ENCODE peak calls at places on chromosomes 12 and 14, in five cellular contexts. S is tibial artery, T is epithelial cell of proximal tubule, L is lung, J is tibial nerve. M is an unnamed sample.

GRCh38 chr12:82507656-82508055 is 149.3 kb downstream of the METTL25 start:
- DNase-seq in S (no peak), T (no peak), L (no peak), J (no peak), M (no peak)

GRCh38 chr12:31204995-31205582 is 120.9 kb downstream of the SINHCAF start:
- DNase-seq in S (no peak), T (peak), L (no peak), J (no peak), M (no peak)

GRCh38 chr12:89244536-89244935 is 107.8 kb downstream of the DUSP6 start:
- DNase-seq in S (no peak), T (no peak), L (no peak), J (no peak), M (no peak)

GRCh38 chr14:92325835-92326234 is 2.9 kb downstream of the SLC24A4 start:
- DNase-seq in S (no peak), T (no peak), L (no peak), J (no peak), M (no peak)

GRCh38 chr12:92044435-92044834 is 101.2 kb downstream of the BTG1 start:
- DNase-seq in S (no peak), T (no peak), L (no peak), J (no peak), M (no peak)

GRCh38 chr12:65278576-65279386 is at the start of gene MSRB3:
- DNase-seq in S (peak), T (no peak), L (peak), J (peak), M (peak)

GRCh38 chr12:28996688-28997087 is 152.4 kb upstream of the FAR2 start:
- DNase-seq in S (no peak), T (no peak), L (no peak), J (no peak), M (no peak)

GRCh38 chr12:62637679-62638078 is 171.1 kb downstream of the MON2 start:
- DNase-seq in S (no peak), T (no peak), L (no peak), J (no peak), M (no peak)

GRCh38 chr14:104510216-104510615 is 69.3 kb upstream of the C14orf180 start:
- DNase-seq in S (no peak), T (no peak), L (no peak), J (no peak), M (no peak)

GRCh38 chr14:55245657-55246268 is 25.5 kb upstream of the FBXO34 start:
- DNase-seq in S (no peak), T (no peak), L (no peak), J (no peak), M (peak)

GRCh38 chr14:38210168-38210567 is 2.5 kb downstream of the SSTR1 start:
- DNase-seq in S (no peak), T (no peak), L (no peak), J (no peak), M (peak)

GRCh38 chr12:42679402-42679801 is 89.9 kb upstream of the PRICKLE1 start:
- DNase-seq in S (no peak), T (no peak), L (no peak), J (no peak), M (no peak)

GRCh38 chr14:77214216-77214615 is 32.6 kb downstream of the TMEM63C start:
- DNase-seq in S (no peak), T (no peak), L (no peak), J (no peak), M (no peak)

GRCh38 chr12:56616244-56616643 is 13.9 kb downstream of the BAZ2A start:
- DNase-seq in S (no peak), T (no peak), L (no peak), J (no peak), M (no peak)

GRCh38 chr14:48628870-48629269 is 953.5 kb upstream of the MDGA2 start:
- DNase-seq in S (no peak), T (no peak), L (no peak), J (no peak), M (no peak)

GRCh38 chr14:54650331-54651017 is 83.5 kb downstream of the SAMD4A start:
- DNase-seq in S (peak), T (peak), L (peak), J (peak), M (no peak)

GRCh38 chr12:94863286-94863685 is 140.2 kb downstream of the NDUFA12 start:
- DNase-seq in S (no peak), T (no peak), L (no peak), J (no peak), M (no peak)

GRCh38 chr12:77104281-77104680 is 38.9 kb upstream of the E2F7 start:
- DNase-seq in S (no peak), T (no peak), L (no peak), J (no peak), M (no peak)

GRCh38 chr12:100545092-100545491 is 28.4 kb upstream of the GAS2L3 start:
- DNase-seq in S (no peak), T (no peak), L (no peak), J (no peak), M (no peak)

GRCh38 chr14:25308244-25308643 is 258.3 kb upstream of the STXBP6 start:
- DNase-seq in S (no peak), T (no peak), L (no peak), J (no peak), M (no peak)

GRCh38 chr12:59972941-59973340 is 377.1 kb downstream of the SLC16A7 start:
- DNase-seq in S (no peak), T (no peak), L (no peak), J (no peak), M (no peak)

GRCh38 chr12:24230061-24230460 is 280.6 kb upstream of the SOX5 start:
- DNase-seq in S (no peak), T (no peak), L (no peak), J (no peak), M (no peak)

GRCh38 chr14:92922883-92923743 is at the start of gene CHGA:
- DNase-seq in S (no peak), T (no peak), L (peak), J (peak), M (peak)

GRCh38 chr12:52144512-52145227 is 47.1 kb downstream of the KRT80 start:
- DNase-seq in S (no peak), T (no peak), L (no peak), J (no peak), M (no peak)

GRCh38 chr12:76195920-76196319 is 111.4 kb upstream of the NAP1L1 start:
- DNase-seq in S (no peak), T (no peak), L (no peak), J (no peak), M (no peak)

GRCh38 chr14:70955543-70956480 is 48.6 kb downstream of the PCNX1 start:
- DNase-seq in S (no peak), T (no peak), L (no peak), J (no peak), M (no peak)

GRCh38 chr12:113232787-113233585 is 11.7 kb downstream of the TPCN1 start:
- DNase-seq in S (peak), T (no peak), L (no peak), J (no peak), M (no peak)

GRCh38 chr12:49338830-49339463 is 2.0 kb upstream of the C1QL4 start:
- DNase-seq in S (peak), T (no peak), L (no peak), J (no peak), M (no peak)

GRCh38 chr12:77973579-77973978 is 142.9 kb downstream of the NAV3 start:
- DNase-seq in S (no peak), T (no peak), L (no peak), J (no peak), M (no peak)

GRCh38 chr14:54083549-54084239 is 127.1 kb upstream of the BMP4 start:
- DNase-seq in S (no peak), T (no peak), L (no peak), J (no peak), M (no peak)

GRCh38 chr14:24885410-24885913 is 164.5 kb downstream of the STXBP6 start:
- DNase-seq in S (no peak), T (no peak), L (no peak), J (no peak), M (no peak)

GRCh38 chr14:84107835-84108343 is 1422.1 kb upstream of the FLRT2 start:
- DNase-seq in S (no peak), T (no peak), L (no peak), J (no peak), M (no peak)

GRCh38 chr12:72207094-72207493 is 65.1 kb upstream of the TRHDE start:
- DNase-seq in S (no peak), T (no peak), L (no peak), J (no peak), M (no peak)

GRCh38 chr14:92392726-92393125 is 69.8 kb downstream of the SLC24A4 start:
- DNase-seq in S (no peak), T (no peak), L (no peak), J (no peak), M (no peak)

GRCh38 chr14:61761959-61762786 is at the start of gene SNAPC1:
- DNase-seq in S (peak), T (peak), L (peak), J (peak), M (peak)
- H3K4me3 ChIP-seq in S (peak), T (peak), L (peak), J (peak), M (peak)

GRCh38 chr12:108714866-108715265 is 16.5 kb downstream of the CORO1C start:
- DNase-seq in S (no peak), T (no peak), L (no peak), J (no peak), M (no peak)
- H3K4me3 ChIP-seq in S (no peak), T (no peak), L (no peak), J (no peak), M (no peak)

DNA sequence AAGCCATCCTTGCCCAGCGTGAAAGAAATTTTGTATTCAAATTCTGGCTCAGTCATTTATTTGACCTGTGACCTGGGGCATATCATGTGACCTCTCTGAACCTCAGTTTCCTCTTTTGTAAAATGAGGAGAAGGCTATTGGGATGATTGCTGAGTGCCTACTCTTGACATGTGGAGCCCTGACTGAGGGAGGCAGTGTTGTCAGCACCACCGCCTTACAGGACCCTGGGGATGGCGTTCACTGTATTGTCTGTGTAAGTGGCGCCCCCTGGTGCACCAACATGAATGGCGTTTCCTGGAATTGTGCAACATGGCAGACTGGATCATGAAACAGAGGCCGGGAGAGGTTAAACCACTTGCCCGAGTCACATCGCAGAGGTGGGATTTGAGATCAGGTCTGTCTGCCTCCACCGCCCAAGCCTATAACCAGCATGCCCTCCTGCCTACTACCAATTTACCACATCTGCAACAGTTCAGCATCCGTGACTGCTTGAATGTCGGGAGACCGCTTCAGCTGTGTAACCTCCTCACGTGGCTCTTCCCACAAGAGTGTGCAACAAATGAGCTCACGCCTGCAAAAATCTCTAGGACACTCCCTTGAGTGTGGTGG is 20.1 kb upstream of the CCDC63 start:
- DNase-seq in S (peak), T (peak), L (peak), J (peak), M (peak)
- H3K4me3 ChIP-seq in S (no peak), T (peak), L (no peak), J (no peak), M (no peak)

GRCh38 chr12:1552978-1553471 is 41.4 kb downstream of the FBXL14 start:
- DNase-seq in S (no peak), T (no peak), L (no peak), J (no peak), M (no peak)

GRCh38 chr12:1553546-1553945 is 40.8 kb downstream of the FBXL14 start:
- DNase-seq in S (no peak), T (no peak), L (no peak), J (no peak), M (no peak)

GRCh38 chr12:1552171-1552570 is 42.2 kb downstream of the FBXL14 start:
- DNase-seq in S (no peak), T (no peak), L (no peak), J (no peak), M (no peak)

GRCh38 chr12:1551496-1551895 is 42.9 kb downstream of the FBXL14 start:
- DNase-seq in S (no peak), T (no peak), L (no peak), J (no peak), M (no peak)

DNA sequence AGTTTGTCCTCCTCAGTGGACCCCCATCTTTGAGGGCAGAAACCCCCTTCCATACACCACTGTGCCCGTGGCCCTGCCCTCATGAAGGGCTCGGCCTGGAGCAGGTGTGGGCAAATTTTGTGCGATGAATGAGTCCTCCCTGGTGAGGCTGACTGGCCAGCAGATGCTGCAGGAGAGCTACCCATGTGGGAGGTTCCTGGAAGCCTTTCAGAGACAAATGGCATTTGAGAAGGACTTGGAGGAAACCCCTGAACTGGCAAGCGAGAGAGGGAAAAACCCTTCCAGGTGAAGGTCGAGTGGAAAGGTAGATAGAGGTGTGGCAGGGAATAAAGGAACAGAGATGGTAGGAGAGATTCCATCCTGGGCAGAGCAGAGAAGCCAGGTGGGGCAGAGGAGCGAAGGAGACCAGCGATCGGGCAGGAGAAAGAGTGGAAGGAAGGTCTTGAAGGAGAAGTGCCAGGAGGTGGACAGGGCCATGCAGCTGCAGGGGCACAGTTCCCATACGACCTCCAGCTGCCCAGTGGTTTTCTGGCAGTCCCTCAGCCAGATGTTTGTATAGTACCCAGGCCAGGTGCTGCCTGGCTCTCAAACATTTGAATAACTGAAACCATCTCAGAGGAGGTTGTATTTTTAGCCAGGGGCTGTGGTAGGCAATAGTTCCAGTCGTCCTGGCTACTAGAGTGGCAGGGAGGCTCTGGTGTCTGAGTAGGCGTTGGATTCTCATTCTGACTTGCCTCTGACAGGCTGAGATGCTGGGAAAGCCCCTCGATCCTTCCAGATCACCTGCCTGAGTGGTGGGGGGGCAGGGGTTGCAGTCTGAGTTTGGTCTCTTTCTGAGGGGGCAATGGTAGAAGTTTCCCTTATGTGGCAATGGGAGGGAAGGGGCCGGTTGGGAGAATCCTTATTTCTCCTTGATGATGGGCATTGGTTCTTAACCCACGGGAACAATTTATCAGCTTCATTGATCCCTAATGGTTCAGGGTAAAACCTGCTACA is 40.1 kb downstream of the FBXL14 start:
- DNase-seq in S (no peak), T (no peak), L (no peak), J (no peak), M (no peak)
- H3K4me3 ChIP-seq in S (no peak), T (no peak), L (no peak), J (no peak), M (no peak)

GRCh38 chr12:57754411-57755193 is at the start of gene MARCHF9:
- DNase-seq in S (peak), T (no peak), L (peak), J (no peak), M (peak)

GRCh38 chr12:57755454-57756372 is 810 bp downstream of the MARCHF9 start:
- DNase-seq in S (no peak), T (no peak), L (no peak), J (no peak), M (peak)

GRCh38 chr12:57752668-57753000 is 524 bp upstream of the CDK4 start:
- DNase-seq in S (no peak), T (no peak), L (no peak), J (no peak), M (no peak)

GRCh38 chr12:57755194-57755453 is 221 bp downstream of the MARCHF9 start:
- DNase-seq in S (no peak), T (no peak), L (no peak), J (no peak), M (no peak)

DNA sequence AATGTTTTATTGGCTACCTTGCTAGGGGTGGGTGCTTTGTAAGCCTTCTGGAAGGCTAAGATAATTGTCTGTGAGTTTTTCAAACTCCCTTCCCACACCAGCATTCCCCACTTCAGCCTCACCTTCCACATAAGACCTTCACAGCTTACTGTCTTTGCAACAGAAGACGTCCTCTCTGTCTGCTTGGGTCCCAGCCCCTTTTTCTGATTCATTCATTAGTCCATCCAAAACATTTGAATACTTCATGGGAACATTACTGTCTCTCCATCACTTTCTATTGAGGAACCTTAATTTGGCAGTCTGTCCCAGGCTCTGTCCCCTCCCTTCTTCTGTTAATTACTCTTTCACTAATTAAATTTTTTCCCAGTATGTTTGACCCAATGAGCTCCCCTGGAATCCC is 965 bp upstream of the MARCHF9 start:
- DNase-seq in S (no peak), T (no peak), L (no peak), J (no peak), M (no peak)
- H3K4me3 ChIP-seq in S (no peak), T (no peak), L (no peak), J (no peak), M (no peak)

GRCh38 chr12:15592934-15593333 is 196.3 kb downstream of the EPS8 start:
- DNase-seq in S (no peak), T (no peak), L (no peak), J (no peak), M (no peak)

GRCh38 chr12:15591811-15592210 is 197.4 kb downstream of the EPS8 start:
- DNase-seq in S (no peak), T (no peak), L (no peak), J (no peak), M (no peak)

GRCh38 chr12:15584366-15585041 is 204.7 kb downstream of the EPS8 start:
- DNase-seq in S (no peak), T (no peak), L (no peak), J (peak), M (peak)

GRCh38 chr12:15589328-15590032 is 199.7 kb downstream of the EPS8 start:
- DNase-seq in S (no peak), T (no peak), L (no peak), J (no peak), M (no peak)

GRCh38 chr12:15590180-15590826 is 198.9 kb downstream of the EPS8 start:
- DNase-seq in S (no peak), T (no peak), L (peak), J (peak), M (peak)
- H3K4me3 ChIP-seq in S (peak), T (peak), L (no peak), J (peak), M (no peak)

GRCh38 chr12:25690996-25691864 is 138.1 kb upstream of the LMNTD1 start:
- DNase-seq in S (no peak), T (no peak), L (no peak), J (no peak), M (no peak)

GRCh38 chr12:25691865-25692114 is 138.7 kb upstream of the LMNTD1 start:
- DNase-seq in S (no peak), T (no peak), L (no peak), J (no peak), M (no peak)

GRCh38 chr12:25689996-25690501 is 137.0 kb upstream of the LMNTD1 start:
- DNase-seq in S (no peak), T (no peak), L (peak), J (no peak), M (peak)

GRCh38 chr12:25692115-25693035 is 139.3 kb upstream of the LMNTD1 start:
- DNase-seq in S (no peak), T (no peak), L (no peak), J (peak), M (peak)

DNA sequence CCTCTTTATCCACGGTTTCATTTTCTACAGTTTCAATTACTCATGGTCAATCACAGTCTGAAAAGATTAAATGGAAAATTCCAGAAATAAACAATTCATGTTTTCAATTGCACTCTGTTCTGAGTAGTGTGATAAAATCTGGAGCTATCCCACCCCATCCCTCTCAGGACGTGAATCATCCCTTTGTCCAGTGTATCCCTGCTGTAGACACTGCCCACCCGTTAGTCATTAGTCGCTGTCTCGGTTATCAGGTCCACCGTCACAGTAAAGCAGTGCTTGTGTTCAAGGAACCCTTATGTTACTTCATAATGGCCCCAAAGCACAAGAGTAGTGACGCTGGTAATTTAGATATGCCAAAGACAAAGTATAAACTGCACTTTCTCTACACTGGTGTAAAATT is 141.0 kb upstream of the LMNTD1 start:
- DNase-seq in S (no peak), T (no peak), L (no peak), J (peak), M (no peak)
- H3K4me3 ChIP-seq in S (no peak), T (no peak), L (no peak), J (no peak), M (no peak)

DNA sequence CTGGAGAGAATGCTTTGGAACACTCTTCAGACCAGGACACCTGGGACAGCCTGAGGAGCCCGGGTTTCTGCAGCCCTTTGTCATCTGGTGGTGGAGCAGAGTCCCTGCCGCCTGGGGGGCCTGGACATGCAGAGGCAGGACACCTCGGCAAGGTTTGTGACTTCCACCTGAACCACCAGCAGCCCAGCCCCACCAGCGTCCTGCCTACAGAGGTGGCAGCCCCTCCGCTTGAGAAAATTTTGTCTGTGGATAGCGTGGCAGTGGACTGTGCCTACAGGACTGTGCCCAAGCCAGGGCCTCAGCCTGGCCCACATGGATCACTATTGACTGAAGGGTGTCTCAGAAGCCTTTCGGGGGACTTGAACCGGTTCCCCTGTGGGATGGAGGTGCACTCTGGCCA is 21.1 kb downstream of the CINP start:
- DNase-seq in S (no peak), T (no peak), L (no peak), J (no peak), M (no peak)
- H3K4me3 ChIP-seq in S (no peak), T (no peak), L (no peak), J (no peak), M (no peak)

M was measured in body of pancreas.